ENCODE peak calls at places on chromosomes 3 and 15, in nine cellular contexts. R, P, F, T, A, L, Z, D and I are unnamed samples.

GRCh38 chr3:9384141-9384828 is 13.1 kb upstream of the SETD5 start:
- DNase-seq in Z (no peak), A (no peak), D (peak), F (no peak), P (no peak), T (no peak), L (no peak), R (no peak), I (no peak)

GRCh38 chr15:98648654-98649537 is 557 bp downstream of the IGF1R start:
- DNase-seq in T (peak), L (peak), Z (peak), D (peak), R (no peak), P (peak), F (peak), A (peak), I (peak)

GRCh38 chr3:42730294-42730693 is 27.7 kb upstream of the HHATL start:
- DNase-seq in P (no peak), T (no peak), A (no peak), F (peak), R (no peak), Z (no peak), L (no peak), D (no peak), I (no peak)

GRCh38 chr15:72916939-72917338 is 133.4 kb upstream of the ADPGK start:
- DNase-seq in F (no peak), L (no peak), P (no peak), T (no peak), R (no peak), A (peak), Z (no peak), D (no peak), I (no peak)

GRCh38 chr3:98994128-98994762 is 92.8 kb upstream of the DCBLD2 start:
- DNase-seq in P (no peak), Z (peak), T (no peak), F (no peak), D (peak), A (peak), L (peak), R (no peak), I (no peak)

GRCh38 chr15:37425541-37425940 is 325.2 kb upstream of the MEIS2 start:
- DNase-seq in T (no peak), R (no peak), A (no peak), P (no peak), F (no peak), L (peak), Z (no peak), D (peak), I (no peak)

GRCh38 chr3:94405258-94406035 is 342.6 kb downstream of the NSUN3 start:
- DNase-seq in L (no peak), P (no peak), A (no peak), F (no peak), D (peak), T (no peak), Z (peak), R (no peak), I (no peak)

GRCh38 chr3:122235147-122235546 is 51.7 kb downstream of the CASR start:
- DNase-seq in L (no peak), D (no peak), R (no peak), Z (no peak), T (no peak), A (no peak), P (no peak), F (no peak), I (no peak)

GRCh38 chr3:44960387-44961026 is 15.5 kb downstream of the ZDHHC3 start:
- DNase-seq in R (no peak), A (no peak), T (no peak), F (no peak), Z (peak), P (no peak), D (peak), L (peak), I (no peak)

GRCh38 chr3:186099178-186099577 is 9.7 kb downstream of the ETV5 start:
- DNase-seq in T (no peak), P (no peak), D (peak), A (peak), F (no peak), Z (peak), R (no peak), L (peak), I (no peak)

GRCh38 chr15:78415284-78415683 is 22.7 kb upstream of the IREB2 start:
- DNase-seq in P (no peak), A (no peak), L (peak), R (no peak), F (no peak), T (no peak), Z (peak), D (peak), I (no peak)